ENCODE peak calls at places on chromosomes 6 and 20, in five cellular contexts. One of them, this sample, is unnamed.

GRCh38 chr6:36067374-36068011 is 39.9 kb downstream of the MAPK14 start:
- DNase-seq in hepatocyte: no peak
- DNase-seq in GM06990: no peak
- DNase-seq in mammary epithelial cell: peak
- DNase-seq in thoracic aorta: no peak
- DNase-seq in this sample: no peak

GRCh38 chr6:40852667-40853383 is 186.2 kb downstream of the UNC5CL start:
- DNase-seq in hepatocyte: peak
- DNase-seq in GM06990: no peak
- DNase-seq in mammary epithelial cell: no peak
- DNase-seq in thoracic aorta: no peak
- DNase-seq in this sample: no peak

GRCh38 chr6:109762769-109763450 is 71.8 kb downstream of the FIG4 start:
- DNase-seq in hepatocyte: no peak
- DNase-seq in GM06990: no peak
- DNase-seq in mammary epithelial cell: no peak
- DNase-seq in thoracic aorta: no peak
- DNase-seq in this sample: no peak

GRCh38 chr6:11126876-11127275 is 15.4 kb upstream of the ERVFRD-1 start:
- DNase-seq in hepatocyte: no peak
- DNase-seq in GM06990: no peak
- DNase-seq in mammary epithelial cell: peak
- DNase-seq in thoracic aorta: no peak
- DNase-seq in this sample: no peak

GRCh38 chr6:32148722-32149576 is 2.8 kb downstream of the PRRT1 start:
- DNase-seq in hepatocyte: peak
- DNase-seq in GM06990: no peak
- DNase-seq in mammary epithelial cell: no peak
- DNase-seq in thoracic aorta: no peak
- DNase-seq in this sample: no peak

GRCh38 chr20:56328861-56329260 is 29.9 kb upstream of the FAM210B start:
- DNase-seq in hepatocyte: peak
- DNase-seq in GM06990: no peak
- DNase-seq in mammary epithelial cell: peak
- DNase-seq in thoracic aorta: no peak
- DNase-seq in this sample: no peak

GRCh38 chr20:22866757-22867425 is 168.2 kb upstream of the SSTR4 start:
- DNase-seq in hepatocyte: no peak
- DNase-seq in GM06990: no peak
- DNase-seq in mammary epithelial cell: no peak
- DNase-seq in thoracic aorta: no peak
- DNase-seq in this sample: no peak

GRCh38 chr6:32954983-32955802 is 2.3 kb upstream of the HLA-DMA start:
- DNase-seq in hepatocyte: peak
- DNase-seq in GM06990: no peak
- DNase-seq in mammary epithelial cell: peak
- DNase-seq in thoracic aorta: no peak
- DNase-seq in this sample: no peak

GRCh38 chr6:106613590-106613989 is 15.7 kb downstream of the RTN4IP1 start:
- DNase-seq in hepatocyte: no peak
- DNase-seq in GM06990: no peak
- DNase-seq in mammary epithelial cell: no peak
- DNase-seq in thoracic aorta: no peak
- DNase-seq in this sample: no peak

GRCh38 chr6:53605543-53606235 is 59.9 kb downstream of the KLHL31 start:
- DNase-seq in hepatocyte: no peak
- DNase-seq in GM06990: no peak
- DNase-seq in mammary epithelial cell: peak
- DNase-seq in thoracic aorta: no peak
- DNase-seq in this sample: no peak

GRCh38 chr20:33697129-33697528 is 10.9 kb upstream of the E2F1 start:
- DNase-seq in hepatocyte: no peak
- DNase-seq in GM06990: no peak
- DNase-seq in mammary epithelial cell: no peak
- DNase-seq in thoracic aorta: no peak
- DNase-seq in this sample: no peak

GRCh38 chr6:134111062-134111677 is 58.7 kb upstream of the SLC2A12 start:
- DNase-seq in hepatocyte: peak
- DNase-seq in GM06990: no peak
- DNase-seq in mammary epithelial cell: peak
- DNase-seq in thoracic aorta: no peak
- DNase-seq in this sample: peak

GRCh38 chr6:169803291-169803811 is 51.9 kb downstream of the ERMARD start:
- DNase-seq in hepatocyte: no peak
- DNase-seq in GM06990: no peak
- DNase-seq in mammary epithelial cell: no peak
- DNase-seq in thoracic aorta: no peak
- DNase-seq in this sample: no peak
- H3K4me3 ChIP-seq in hepatocyte: no peak
- H3K4me3 ChIP-seq in GM06990: no peak
- H3K4me3 ChIP-seq in mammary epithelial cell: no peak
- H3K4me3 ChIP-seq in thoracic aorta: no peak
- H3K4me3 ChIP-seq in this sample: no peak

GRCh38 chr20:9329356-9330092 is 184.9 kb upstream of the LAMP5 start:
- DNase-seq in hepatocyte: no peak
- DNase-seq in GM06990: no peak
- DNase-seq in mammary epithelial cell: no peak
- DNase-seq in thoracic aorta: no peak
- DNase-seq in this sample: no peak

GRCh38 chr20:9319687-9320384 is 194.6 kb upstream of the LAMP5 start:
- DNase-seq in hepatocyte: no peak
- DNase-seq in GM06990: no peak
- DNase-seq in mammary epithelial cell: no peak
- DNase-seq in thoracic aorta: no peak
- DNase-seq in this sample: no peak

GRCh38 chr20:9323622-9324021 is 190.8 kb upstream of the LAMP5 start:
- DNase-seq in hepatocyte: peak
- DNase-seq in GM06990: no peak
- DNase-seq in mammary epithelial cell: no peak
- DNase-seq in thoracic aorta: no peak
- DNase-seq in this sample: no peak
- TF ChIP-seq CTCF in hepatocyte: peak
- TF ChIP-seq CTCF in GM06990: peak
- TF ChIP-seq CTCF in mammary epithelial cell: peak
- TF ChIP-seq CTCF in thoracic aorta: no peak
- TF ChIP-seq CTCF in this sample: peak

DNA sequence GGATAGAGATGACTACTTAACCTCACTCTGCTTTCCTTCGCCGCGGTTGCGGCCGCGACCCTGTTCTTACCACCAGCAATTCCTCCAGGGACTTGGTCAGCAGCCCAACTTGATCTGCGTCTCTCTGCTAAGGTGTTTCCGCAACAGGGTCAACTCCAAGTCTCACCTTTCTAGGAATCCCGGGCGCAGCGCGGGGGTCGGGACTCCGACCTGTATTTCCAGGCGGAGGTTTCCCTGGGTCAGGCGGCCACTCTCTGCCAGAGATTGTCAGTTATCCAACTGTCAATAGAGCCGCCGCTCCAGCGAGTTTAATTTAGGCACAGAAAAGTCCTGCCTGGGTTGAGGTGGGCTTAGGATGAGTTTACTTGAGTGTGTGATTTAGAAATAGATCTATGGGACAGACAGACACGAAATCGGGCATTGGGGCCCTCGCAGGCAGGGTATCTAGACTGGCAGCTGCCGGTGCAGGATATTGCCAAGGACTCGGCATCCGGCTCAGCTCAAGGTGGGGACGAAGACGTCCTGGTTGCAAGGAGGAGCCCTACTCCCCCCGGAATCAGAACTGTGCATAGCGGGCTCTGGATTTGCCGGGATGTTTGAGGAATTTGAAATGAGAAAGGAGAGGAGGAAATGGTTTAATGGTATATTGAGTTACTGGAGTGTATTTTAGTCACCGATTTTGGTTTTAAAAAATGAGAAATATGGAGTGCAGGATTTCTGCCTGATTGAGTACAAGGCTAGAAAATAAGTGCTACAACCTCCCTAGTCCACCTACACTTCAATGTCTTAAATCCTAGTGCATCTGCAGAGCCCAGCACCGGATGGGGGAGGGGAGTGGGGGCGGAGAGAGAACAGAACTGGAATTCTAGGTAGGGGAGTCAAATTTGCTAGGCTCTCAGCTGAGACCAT is 23.7 kb downstream of the POM121L2 start:
- DNase-seq in hepatocyte: no peak
- DNase-seq in GM06990: no peak
- DNase-seq in mammary epithelial cell: no peak
- DNase-seq in thoracic aorta: no peak
- DNase-seq in this sample: no peak
- H3K4me3 ChIP-seq in hepatocyte: peak
- H3K4me3 ChIP-seq in GM06990: peak
- H3K4me3 ChIP-seq in mammary epithelial cell: peak
- H3K4me3 ChIP-seq in thoracic aorta: no peak
- H3K4me3 ChIP-seq in this sample: peak

GRCh38 chr6:20879121-20879520 is 344.9 kb downstream of the CDKAL1 start:
- DNase-seq in hepatocyte: no peak
- DNase-seq in GM06990: no peak
- DNase-seq in mammary epithelial cell: no peak
- DNase-seq in thoracic aorta: no peak
- DNase-seq in this sample: no peak

GRCh38 chr6:20877008-20877937 is 343.0 kb downstream of the CDKAL1 start:
- DNase-seq in hepatocyte: peak
- DNase-seq in GM06990: peak
- DNase-seq in mammary epithelial cell: peak
- DNase-seq in thoracic aorta: peak
- DNase-seq in this sample: peak

GRCh38 chr6:20876016-20876415 is 341.8 kb downstream of the CDKAL1 start:
- DNase-seq in hepatocyte: peak
- DNase-seq in GM06990: no peak
- DNase-seq in mammary epithelial cell: peak
- DNase-seq in thoracic aorta: no peak
- DNase-seq in this sample: no peak

GRCh38 chr6:20873425-20874190 is 339.4 kb downstream of the CDKAL1 start:
- DNase-seq in hepatocyte: no peak
- DNase-seq in GM06990: no peak
- DNase-seq in mammary epithelial cell: no peak
- DNase-seq in thoracic aorta: no peak
- DNase-seq in this sample: no peak

GRCh38 chr6:20875369-20875963 is 341.2 kb downstream of the CDKAL1 start:
- DNase-seq in hepatocyte: peak
- DNase-seq in GM06990: no peak
- DNase-seq in mammary epithelial cell: peak
- DNase-seq in thoracic aorta: no peak
- DNase-seq in this sample: no peak
- TF ChIP-seq CTCF in hepatocyte: peak
- TF ChIP-seq CTCF in GM06990: peak
- TF ChIP-seq CTCF in mammary epithelial cell: peak
- TF ChIP-seq CTCF in thoracic aorta: no peak
- TF ChIP-seq CTCF in this sample: peak

DNA sequence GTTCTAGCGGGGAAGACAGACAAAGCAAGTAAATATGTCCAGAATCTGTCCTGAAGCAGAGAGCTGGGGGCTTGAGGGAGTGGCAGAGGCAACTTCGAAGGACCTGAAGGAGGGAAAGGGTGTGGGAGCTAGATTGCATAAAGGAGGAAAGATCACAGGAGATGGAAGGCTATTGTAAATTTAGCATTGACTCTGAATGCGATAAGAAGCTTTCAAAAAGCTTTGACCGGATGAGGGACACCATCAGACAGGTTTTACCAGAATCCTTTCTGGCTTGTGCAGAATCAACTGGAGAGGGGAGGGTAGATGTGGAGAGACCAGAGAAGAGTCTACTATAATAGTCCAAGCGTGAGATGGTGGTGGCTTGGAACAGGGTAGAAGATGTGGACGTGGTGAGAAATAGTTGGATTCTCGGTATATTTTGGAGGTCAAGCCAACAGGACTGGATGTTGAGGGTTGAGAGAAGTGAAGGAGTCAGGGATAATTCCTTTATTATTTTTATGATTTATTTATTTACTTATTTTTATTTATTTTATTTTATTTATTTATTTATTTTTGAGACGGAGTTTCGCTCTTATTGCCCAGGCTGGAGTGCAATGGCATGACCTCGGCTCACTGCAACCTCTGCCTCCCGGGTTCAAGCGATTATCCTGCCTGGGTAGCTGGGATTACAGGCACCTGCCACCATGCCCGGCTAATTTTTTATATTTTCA is 19.9 kb upstream of the RIPOR3 start:
- DNase-seq in hepatocyte: no peak
- DNase-seq in GM06990: no peak
- DNase-seq in mammary epithelial cell: no peak
- DNase-seq in thoracic aorta: no peak
- DNase-seq in this sample: no peak
- H3K4me3 ChIP-seq in hepatocyte: no peak
- H3K4me3 ChIP-seq in GM06990: no peak
- H3K4me3 ChIP-seq in mammary epithelial cell: no peak
- H3K4me3 ChIP-seq in thoracic aorta: no peak
- H3K4me3 ChIP-seq in this sample: no peak

GRCh38 chr6:4957521-4958231 is 46.2 kb downstream of the RPP40 start:
- DNase-seq in hepatocyte: no peak
- DNase-seq in GM06990: no peak
- DNase-seq in mammary epithelial cell: no peak
- DNase-seq in thoracic aorta: no peak
- DNase-seq in this sample: no peak
- TF ChIP-seq CTCF in hepatocyte: no peak
- TF ChIP-seq CTCF in GM06990: no peak
- TF ChIP-seq CTCF in mammary epithelial cell: peak
- TF ChIP-seq CTCF in thoracic aorta: no peak
- TF ChIP-seq CTCF in this sample: peak